ENCODE peak calls at places on chromosomes 3 and 15, in ten cellular contexts. F is tibial artery; G is heart right ventricle; E is adrenal gland; B is cardiac muscle cell; Y is spleen; W is esophagus squamous epithelium; D is naive thymus-derived CD4-positive, alpha-beta T cell; P is SK-N-MC; H is IMR-90. X is an unnamed sample.
A peak's percentile ranks its signal among the peaks of the same experiment; 100 is the strongest.

GRCh38 chr3:179421500-179421899 is 29.8 kb downstream of the GNB4 start:
- DNase-seq in F (peak; percentile 43), G (peak; percentile 53), E (peak; percentile 28), B (peak; percentile 65), Y (no peak), W (no peak), D (no peak), P (no peak), H (peak; percentile 41), X (no peak)

GRCh38 chr15:75674366-75674765 is 26.7 kb downstream of the SNX33 start:
- DNase-seq in F (no peak), G (no peak), E (no peak), B (no peak), Y (no peak), W (no peak), D (no peak), P (no peak), H (no peak), X (no peak)

GRCh38 chr3:15174953-15175352 is 31.1 kb upstream of the CAPN7 start:
- DNase-seq in F (no peak), G (peak; percentile 38), E (no peak), B (no peak), Y (no peak), W (no peak), D (no peak), P (no peak), H (no peak), X (no peak)

GRCh38 chr3:113948015-113948917 is 453 bp downstream of the ZDHHC23 start:
- DNase-seq in F (no peak), G (peak; percentile 11), E (peak; percentile 15), B (peak; percentile 57), Y (peak; percentile 89), W (no peak), D (peak; percentile 19), P (no peak), H (no peak), X (peak; percentile 26)

GRCh38 chr15:31352283-31352880 is 25.7 kb downstream of the KLF13 start:
- DNase-seq in F (no peak), G (peak; percentile 71), E (peak; percentile 69), B (peak; percentile 37), Y (peak; percentile 84), W (no peak), D (no peak), P (no peak), H (peak; percentile 4), X (no peak)

GRCh38 chr3:11373645-11374044 is 101.4 kb downstream of the ATG7 start:
- DNase-seq in F (no peak), G (no peak), E (no peak), B (no peak), Y (no peak), W (no peak), D (no peak), P (no peak), H (no peak), X (no peak)

GRCh38 chr15:40787344-40787841 is 17.6 kb downstream of the C15orf62 start:
- DNase-seq in F (no peak), G (no peak), E (no peak), B (no peak), Y (no peak), W (no peak), D (no peak), P (no peak), H (peak; percentile 62), X (peak; percentile 59)

GRCh38 chr15:67127925-67128324 is 62.5 kb downstream of the SMAD3 start:
- DNase-seq in F (peak; percentile 44), G (no peak), E (no peak), B (no peak), Y (no peak), W (no peak), D (no peak), P (no peak), H (peak; percentile 99), X (no peak)

GRCh38 chr3:125602752-125603649 is 7.7 kb upstream of the OSBPL11 start:
- DNase-seq in F (no peak), G (no peak), E (peak; percentile 55), B (peak; percentile 17), Y (no peak), W (no peak), D (no peak), P (no peak), H (peak; percentile 24), X (no peak)

GRCh38 chr3:66598168-66598567 is 97.3 kb upstream of the LRIG1 start:
- DNase-seq in F (no peak), G (no peak), E (no peak), B (no peak), Y (no peak), W (no peak), D (no peak), P (no peak), H (peak; percentile 76), X (no peak)

GRCh38 chr15:66651913-66652642 is 50.0 kb upstream of the SMAD6 start:
- DNase-seq in F (no peak), G (no peak), E (no peak), B (no peak), Y (no peak), W (no peak), D (no peak), P (no peak), H (no peak), X (no peak)

GRCh38 chr3:111936191-111936841 is 42.5 kb upstream of the ABHD10 start:
- DNase-seq in F (no peak), G (no peak), E (no peak), B (no peak), Y (no peak), W (no peak), D (no peak), P (peak; percentile 34), H (peak; percentile 84), X (no peak)

GRCh38 chr15:77631790-77632551 is 741 bp downstream of the LINGO1 start:
- DNase-seq in F (no peak), G (no peak), E (no peak), B (peak; percentile 66), Y (no peak), W (no peak), D (no peak), P (no peak), H (no peak), X (no peak)

GRCh38 chr15:75143738-75144334 is 57.8 kb upstream of the C15orf39 start:
- DNase-seq in F (no peak), G (no peak), E (no peak), B (peak; percentile 12), Y (no peak), W (no peak), D (no peak), P (no peak), H (no peak), X (no peak)

GRCh38 chr15:51621917-51622268 is 678 bp downstream of the DMXL2 start:
- DNase-seq in F (peak; percentile 35), G (peak; percentile 34), E (peak; percentile 45), B (peak; percentile 62), Y (peak; percentile 84), W (no peak), D (peak; percentile 28), P (no peak), H (peak; percentile 57), X (no peak)

GRCh38 chr15:51623386-51623938 is 891 bp upstream of the DMXL2 start:
- DNase-seq in F (no peak), G (no peak), E (peak; percentile 37), B (no peak), Y (no peak), W (no peak), D (no peak), P (no peak), H (no peak), X (no peak)

GRCh38 chr15:51625236-51625635 is 2.7 kb upstream of the DMXL2 start:
- DNase-seq in F (no peak), G (no peak), E (no peak), B (no peak), Y (no peak), W (no peak), D (no peak), P (no peak), H (no peak), X (no peak)

GRCh38 chr15:51622269-51623180 is at the start of gene DMXL2:
- DNase-seq in F (peak; percentile 75), G (peak; percentile 85), E (peak; percentile 88), B (peak; percentile 94), Y (peak; percentile 93), W (peak; percentile 35), D (peak; percentile 73), P (no peak), H (peak; percentile 85), X (peak; percentile 26)

GRCh38 chr15:51624022-51624421 is 1.5 kb upstream of the DMXL2 start:
- DNase-seq in F (no peak), G (no peak), E (no peak), B (no peak), Y (no peak), W (no peak), D (no peak), P (no peak), H (no peak), X (no peak)
- H3K27ac ChIP-seq in F (no peak overlapping the region), G (no peak overlapping the region), E (no peak overlapping the region), B (no peak overlapping the region), Y (no peak overlapping the region), W (no peak overlapping the region), D (no peak overlapping the region), P (no peak overlapping the region), H (no peak overlapping the region), X (no peak overlapping the region)

DNA sequence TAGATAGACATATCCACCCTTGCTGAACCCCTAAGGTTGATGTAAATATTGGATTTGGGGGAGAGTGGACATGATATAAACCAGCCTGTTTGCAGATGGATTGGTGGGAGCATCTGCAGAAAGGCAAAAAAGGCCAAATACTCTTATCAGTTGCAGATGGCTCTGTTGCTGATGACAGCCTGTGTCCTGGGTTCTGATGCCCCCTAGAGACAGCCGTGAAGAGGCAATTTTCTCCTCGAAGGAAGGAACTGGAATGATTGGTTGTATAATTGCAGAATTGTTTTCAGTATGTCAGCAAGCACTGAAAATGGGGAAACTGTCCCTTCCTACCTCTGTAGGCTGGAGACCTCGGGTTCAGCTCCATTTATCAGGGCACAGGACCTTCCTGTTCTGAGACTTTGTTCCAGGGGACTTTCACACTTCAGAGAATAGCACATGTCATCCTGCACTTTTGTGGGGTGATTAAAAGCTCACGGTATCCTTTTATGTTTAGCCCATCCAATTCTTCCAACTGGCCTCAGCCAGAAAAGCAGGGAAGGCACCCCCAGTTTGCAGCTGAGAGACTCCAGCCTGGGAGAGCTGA is 103.0 kb downstream of the PGPEP1L start:
- DNase-seq in F (no peak), G (no peak), E (peak; percentile 55), B (no peak), Y (no peak), W (no peak), D (no peak), P (no peak), H (peak; percentile 75), X (peak; percentile 43)
- H3K27ac ChIP-seq in F (peak overlapping the region; percentile 46), G (no peak overlapping the region), E (no peak overlapping the region), B (no peak overlapping the region), Y (no peak overlapping the region), W (peak overlapping the region; percentile 13), D (no peak overlapping the region), P (no peak overlapping the region), H (peak overlapping the region; percentile 60), X (no peak overlapping the region)

GRCh38 chr3:194206375-194206774 is 70.4 kb downstream of the HES1 start:
- DNase-seq in F (peak; percentile 38), G (no peak), E (peak; percentile 77), B (no peak), Y (no peak), W (no peak), D (no peak), P (no peak), H (peak; percentile 2), X (no peak)
- H3K27ac ChIP-seq in F (no peak overlapping the region), G (no peak overlapping the region), E (no peak overlapping the region), B (no peak overlapping the region), Y (no peak overlapping the region), W (no peak overlapping the region), D (no peak overlapping the region), P (peak overlapping the region; percentile 44), H (no peak overlapping the region), X (no peak overlapping the region)

GRCh38 chr3:101069796-101070195 is 76.6 kb upstream of the ABI3BP start:
- DNase-seq in F (no peak), G (no peak), E (no peak), B (no peak), Y (no peak), W (no peak), D (no peak), P (no peak), H (peak; percentile 22), X (no peak)
- H3K27ac ChIP-seq in F (peak overlapping the region; percentile 63), G (no peak overlapping the region), E (no peak overlapping the region), B (no peak overlapping the region), Y (no peak overlapping the region), W (no peak overlapping the region), D (no peak overlapping the region), P (no peak overlapping the region), H (no peak overlapping the region), X (no peak overlapping the region)

X was measured in CD4-positive, CD25-positive, alpha-beta regulatory T cell.